ENCODE peak calls at places on chromosomes 13 and 19, in six cellular contexts. One of them, this sample, is unnamed.
A peak's percentile ranks its signal among the peaks of the same experiment; 100 is the strongest.

GRCh38 chr19:13842294-13843103 is 34.4 kb upstream of the NANOS3 start:
- DNase-seq in PC-3: peak; percentile 83
- DNase-seq in breast epithelium: peak; percentile 89
- DNase-seq in GM23338: no peak
- DNase-seq in hepatocyte: peak; percentile 93
- DNase-seq in coronary artery: peak; percentile 92
- DNase-seq in this sample: no peak

GRCh38 chr13:46559272-46559805 is 6.4 kb downstream of the LRCH1 start:
- DNase-seq in hepatocyte: no peak
- DNase-seq in GM23338: no peak
- DNase-seq in coronary artery: no peak
- DNase-seq in PC-3: no peak
- DNase-seq in breast epithelium: no peak
- DNase-seq in this sample: no peak

GRCh38 chr19:2381151-2381822 is 21.2 kb downstream of the TMPRSS9 start:
- DNase-seq in breast epithelium: no peak
- DNase-seq in hepatocyte: no peak
- DNase-seq in coronary artery: no peak
- DNase-seq in PC-3: no peak
- DNase-seq in GM23338: no peak
- DNase-seq in this sample: no peak

GRCh38 chr13:104098421-104098820 is 1032.2 kb upstream of the SLC10A2 start:
- DNase-seq in hepatocyte: no peak
- DNase-seq in coronary artery: no peak
- DNase-seq in breast epithelium: no peak
- DNase-seq in PC-3: no peak
- DNase-seq in GM23338: no peak
- DNase-seq in this sample: no peak

GRCh38 chr13:31182987-31183386 is 16.8 kb upstream of the B3GLCT start:
- DNase-seq in hepatocyte: no peak
- DNase-seq in breast epithelium: no peak
- DNase-seq in coronary artery: no peak
- DNase-seq in GM23338: no peak
- DNase-seq in PC-3: no peak
- DNase-seq in this sample: no peak

GRCh38 chr19:4359627-4360000 is 16.3 kb downstream of the MPND start:
- DNase-seq in PC-3: no peak
- DNase-seq in hepatocyte: no peak
- DNase-seq in coronary artery: no peak
- DNase-seq in breast epithelium: no peak
- DNase-seq in GM23338: no peak
- DNase-seq in this sample: no peak

GRCh38 chr13:113846639-113847318 is 17.1 kb downstream of the GAS6 start:
- DNase-seq in hepatocyte: no peak
- DNase-seq in coronary artery: peak; percentile 59
- DNase-seq in breast epithelium: peak; percentile 27
- DNase-seq in PC-3: no peak
- DNase-seq in GM23338: no peak
- DNase-seq in this sample: no peak

GRCh38 chr13:68275758-68276157 is 1045.6 kb upstream of the PCDH9 start:
- DNase-seq in GM23338: no peak
- DNase-seq in hepatocyte: no peak
- DNase-seq in coronary artery: no peak
- DNase-seq in PC-3: no peak
- DNase-seq in breast epithelium: no peak
- DNase-seq in this sample: no peak

GRCh38 chr13:24985102-24985501 is 110.8 kb upstream of the PABPC3 start:
- DNase-seq in PC-3: no peak
- DNase-seq in breast epithelium: no peak
- DNase-seq in hepatocyte: no peak
- DNase-seq in GM23338: peak; percentile 50
- DNase-seq in coronary artery: no peak
- DNase-seq in this sample: no peak

GRCh38 chr13:114310961-114311360 is 3.3 kb upstream of the CHAMP1 start:
- DNase-seq in PC-3: no peak
- DNase-seq in coronary artery: no peak
- DNase-seq in GM23338: no peak
- DNase-seq in hepatocyte: no peak
- DNase-seq in breast epithelium: no peak
- DNase-seq in this sample: peak; percentile 21

GRCh38 chr19:32104465-32105235 is 240.8 kb upstream of the ZNF507 start:
- DNase-seq in coronary artery: no peak
- DNase-seq in PC-3: peak; percentile 35
- DNase-seq in hepatocyte: peak; percentile 83
- DNase-seq in breast epithelium: no peak
- DNase-seq in GM23338: peak; percentile 8
- DNase-seq in this sample: no peak

GRCh38 chr19:29805026-29805925 is 6.5 kb upstream of the CCNE1 start:
- DNase-seq in PC-3: peak; percentile 15
- DNase-seq in GM23338: no peak
- DNase-seq in breast epithelium: no peak
- DNase-seq in hepatocyte: no peak
- DNase-seq in coronary artery: no peak
- DNase-seq in this sample: no peak

GRCh38 chr13:39602614-39603366 is at the start of gene LHFPL6:
- DNase-seq in hepatocyte: peak; percentile 87
- DNase-seq in PC-3: peak; percentile 63
- DNase-seq in GM23338: peak; percentile 88
- DNase-seq in breast epithelium: peak; percentile 77
- DNase-seq in coronary artery: peak; percentile 91
- DNase-seq in this sample: peak; percentile 77

GRCh38 chr19:48489608-48490216 is 20.5 kb downstream of the CYTH2 start:
- DNase-seq in breast epithelium: peak; percentile 72
- DNase-seq in coronary artery: no peak
- DNase-seq in PC-3: peak; percentile 77
- DNase-seq in GM23338: peak; percentile 87
- DNase-seq in hepatocyte: peak; percentile 85
- DNase-seq in this sample: peak; percentile 35

GRCh38 chr13:98284677-98285076 is 107.6 kb upstream of the RNF113B start:
- DNase-seq in GM23338: no peak
- DNase-seq in hepatocyte: no peak
- DNase-seq in coronary artery: no peak
- DNase-seq in breast epithelium: no peak
- DNase-seq in PC-3: no peak
- DNase-seq in this sample: no peak

GRCh38 chr19:5225486-5226345 is 114.9 kb downstream of the PTPRS start:
- DNase-seq in hepatocyte: no peak
- DNase-seq in breast epithelium: no peak
- DNase-seq in PC-3: no peak
- DNase-seq in coronary artery: no peak
- DNase-seq in GM23338: peak; percentile 75
- DNase-seq in this sample: no peak

GRCh38 chr19:55312621-55313117 is 12.5 kb downstream of the TMEM150B start:
- DNase-seq in coronary artery: no peak
- DNase-seq in breast epithelium: no peak
- DNase-seq in GM23338: peak; percentile 44
- DNase-seq in hepatocyte: no peak
- DNase-seq in PC-3: no peak
- DNase-seq in this sample: no peak

GRCh38 chr13:113356594-113356993 is 7.3 kb downstream of the GRTP1 start:
- DNase-seq in PC-3: no peak
- DNase-seq in breast epithelium: no peak
- DNase-seq in GM23338: no peak
- DNase-seq in hepatocyte: no peak
- DNase-seq in coronary artery: no peak
- DNase-seq in this sample: no peak

GRCh38 chr13:112940236-112940635 is 28.8 kb upstream of the MCF2L start:
- DNase-seq in hepatocyte: no peak
- DNase-seq in PC-3: no peak
- DNase-seq in breast epithelium: no peak
- DNase-seq in coronary artery: no peak
- DNase-seq in GM23338: no peak
- DNase-seq in this sample: no peak

GRCh38 chr19:41543582-41543981 is 32.4 kb upstream of the CEACAM21 start:
- DNase-seq in hepatocyte: no peak
- DNase-seq in GM23338: no peak
- DNase-seq in coronary artery: no peak
- DNase-seq in breast epithelium: no peak
- DNase-seq in PC-3: no peak
- DNase-seq in this sample: no peak

GRCh38 chr13:83286737-83287136 is 595.5 kb downstream of the SLITRK1 start:
- DNase-seq in hepatocyte: no peak
- DNase-seq in PC-3: peak; percentile 48
- DNase-seq in GM23338: no peak
- DNase-seq in coronary artery: no peak
- DNase-seq in breast epithelium: no peak
- DNase-seq in this sample: no peak

GRCh38 chr13:112213467-112214245 is 146.7 kb downstream of the SOX1 start:
- DNase-seq in hepatocyte: peak; percentile 20
- DNase-seq in breast epithelium: peak; percentile 68
- DNase-seq in PC-3: peak; percentile 4
- DNase-seq in GM23338: no peak
- DNase-seq in coronary artery: peak; percentile 53
- DNase-seq in this sample: no peak

GRCh38 chr19:29519931-29520330 is 5.9 kb upstream of the VSTM2B start:
- DNase-seq in breast epithelium: no peak
- DNase-seq in PC-3: no peak
- DNase-seq in coronary artery: no peak
- DNase-seq in GM23338: no peak
- DNase-seq in hepatocyte: no peak
- DNase-seq in this sample: no peak

GRCh38 chr13:87057807-87058520 is 613.2 kb upstream of the SLITRK5 start:
- DNase-seq in PC-3: peak; percentile 20
- DNase-seq in GM23338: no peak
- DNase-seq in coronary artery: no peak
- DNase-seq in breast epithelium: no peak
- DNase-seq in hepatocyte: no peak
- DNase-seq in this sample: no peak

GRCh38 chr19:15461694-15462093 is 2.6 kb downstream of the RASAL3 start:
- DNase-seq in hepatocyte: no peak
- DNase-seq in breast epithelium: no peak
- DNase-seq in coronary artery: no peak
- DNase-seq in PC-3: no peak
- DNase-seq in GM23338: no peak
- DNase-seq in this sample: no peak
- H3K27ac ChIP-seq in hepatocyte: no peak overlapping the region
- H3K27ac ChIP-seq in breast epithelium: no peak overlapping the region
- H3K27ac ChIP-seq in coronary artery: no peak overlapping the region
- H3K27ac ChIP-seq in PC-3: no peak overlapping the region
- H3K27ac ChIP-seq in GM23338: no peak overlapping the region
- H3K27ac ChIP-seq in this sample: no peak overlapping the region

GRCh38 chr19:46412034-46412982 is 1.1 kb downstream of the CCDC8 start:
- DNase-seq in GM23338: no peak
- DNase-seq in coronary artery: no peak
- DNase-seq in hepatocyte: peak; percentile 40
- DNase-seq in PC-3: no peak
- DNase-seq in breast epithelium: no peak
- DNase-seq in this sample: no peak

GRCh38 chr19:46410205-46411087 is 2.9 kb downstream of the CCDC8 start:
- DNase-seq in GM23338: no peak
- DNase-seq in hepatocyte: no peak
- DNase-seq in PC-3: no peak
- DNase-seq in coronary artery: no peak
- DNase-seq in breast epithelium: no peak
- DNase-seq in this sample: no peak

GRCh38 chr19:46412983-46413261 is 442 bp downstream of the CCDC8 start:
- DNase-seq in breast epithelium: no peak
- DNase-seq in GM23338: no peak
- DNase-seq in coronary artery: no peak
- DNase-seq in hepatocyte: no peak
- DNase-seq in PC-3: no peak
- DNase-seq in this sample: no peak

GRCh38 chr19:46413262-46414031 is at the start of gene CCDC8:
- DNase-seq in coronary artery: peak; percentile 94
- DNase-seq in breast epithelium: peak; percentile 73
- DNase-seq in GM23338: peak; percentile 98
- DNase-seq in hepatocyte: peak; percentile 97
- DNase-seq in PC-3: no peak
- DNase-seq in this sample: peak; percentile 81

DNA sequence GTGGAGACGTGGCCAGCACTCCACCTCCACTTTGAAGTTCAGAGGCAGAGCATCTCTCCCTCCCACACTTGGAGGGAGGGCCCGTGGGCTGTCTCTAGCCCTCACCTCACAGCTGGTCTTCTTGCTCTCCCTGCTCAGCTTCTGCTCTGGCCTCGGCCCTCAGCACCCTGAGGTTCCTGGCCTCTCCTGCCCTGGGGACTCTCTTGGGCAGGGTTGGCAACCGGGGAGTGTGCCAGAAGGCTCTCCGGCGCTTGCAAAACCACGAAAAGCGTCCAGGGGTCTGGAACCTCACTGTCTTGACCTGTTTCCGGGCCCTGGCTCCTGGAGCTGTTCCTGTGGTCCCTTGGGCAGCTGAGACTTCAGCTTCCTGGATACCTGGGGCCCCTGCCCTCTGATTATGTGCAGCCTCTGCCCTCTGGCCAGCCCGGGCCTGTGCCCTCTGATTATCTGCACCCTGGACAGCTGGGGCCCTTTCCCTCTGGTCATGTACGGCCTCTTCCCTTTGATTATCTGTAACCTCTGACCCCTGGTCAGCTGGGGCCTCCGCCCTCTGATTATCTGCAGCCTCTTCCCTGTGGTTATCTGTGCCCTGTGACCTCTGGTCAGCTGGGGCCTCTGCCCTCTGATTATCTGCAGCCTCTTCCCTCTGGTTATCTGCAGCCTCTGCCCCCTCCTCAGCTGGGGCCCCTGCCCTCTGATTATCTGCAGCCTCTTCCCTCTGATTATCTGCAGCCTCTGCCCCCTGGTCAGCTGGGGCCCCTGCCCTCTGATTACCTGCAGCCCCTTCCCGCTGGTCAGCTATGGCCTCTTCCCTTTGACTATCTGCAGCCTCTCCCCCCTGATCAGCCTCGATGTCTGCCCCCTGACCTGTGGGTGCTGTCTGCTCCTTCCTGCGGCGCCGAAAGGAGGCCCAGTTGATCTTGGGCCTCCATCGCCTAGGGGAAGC is 2.0 kb downstream of the CCDC8 start:
- DNase-seq in coronary artery: no peak
- DNase-seq in GM23338: no peak
- DNase-seq in hepatocyte: peak; percentile 4
- DNase-seq in breast epithelium: no peak
- DNase-seq in PC-3: no peak
- DNase-seq in this sample: no peak
- H3K4me3 ChIP-seq in coronary artery: peak overlapping the region; percentile 78
- H3K4me3 ChIP-seq in GM23338: peak overlapping the region; percentile 94
- H3K4me3 ChIP-seq in hepatocyte: peak overlapping the region; percentile 77
- H3K4me3 ChIP-seq in breast epithelium: peak overlapping the region; percentile 74
- H3K4me3 ChIP-seq in PC-3: no peak overlapping the region
- H3K4me3 ChIP-seq in this sample: peak overlapping the region; percentile 67

DNA sequence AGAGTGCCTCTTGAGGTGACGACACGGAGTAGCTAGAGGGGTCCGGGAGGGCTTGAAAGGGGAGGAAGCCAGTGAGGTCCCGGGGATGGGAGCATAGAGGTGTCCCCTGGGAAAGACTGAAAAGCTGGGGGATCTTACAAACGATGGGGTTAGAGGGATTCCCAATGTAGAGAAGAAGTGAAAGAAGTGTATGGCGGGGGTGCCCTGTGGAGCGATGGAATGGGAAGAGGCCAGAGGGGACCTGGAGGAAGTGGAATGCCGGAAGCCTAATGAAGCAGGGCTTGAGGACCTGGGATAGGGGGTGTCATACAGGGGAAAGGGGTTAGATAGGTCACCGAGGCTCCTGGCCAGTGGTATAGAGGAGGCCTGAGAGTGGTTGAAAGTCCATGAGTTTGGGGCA is 579 bp downstream of the AP2A1 start:
- DNase-seq in coronary artery: no peak
- DNase-seq in GM23338: peak; percentile 46
- DNase-seq in hepatocyte: peak; percentile 41
- DNase-seq in breast epithelium: no peak
- DNase-seq in PC-3: no peak
- DNase-seq in this sample: no peak
- TF ChIP-seq CTCF in coronary artery: no peak
- TF ChIP-seq CTCF in GM23338: no peak
- TF ChIP-seq CTCF in hepatocyte: no peak
- TF ChIP-seq CTCF in breast epithelium: no peak
- TF ChIP-seq CTCF in PC-3: no peak
- TF ChIP-seq CTCF in this sample: no peak

GRCh38 chr13:106371024-106371423 is 164.4 kb downstream of the EFNB2 start:
- DNase-seq in breast epithelium: no peak
- DNase-seq in hepatocyte: no peak
- DNase-seq in PC-3: no peak
- DNase-seq in GM23338: no peak
- DNase-seq in coronary artery: no peak
- DNase-seq in this sample: no peak
- H3K27ac ChIP-seq in breast epithelium: no peak overlapping the region
- H3K27ac ChIP-seq in hepatocyte: no peak overlapping the region
- H3K27ac ChIP-seq in PC-3: no peak overlapping the region
- H3K27ac ChIP-seq in GM23338: no peak overlapping the region
- H3K27ac ChIP-seq in coronary artery: no peak overlapping the region
- H3K27ac ChIP-seq in this sample: no peak overlapping the region

This sample was measured in brain microvascular endothelial cell.